ENCODE peak calls at places on chromosomes 12 and 14, in five cellular contexts. V is tibial artery, Z is heart right ventricle, J is A549, W is lower lobe of right lung. K is an unnamed sample. For H3K4me1, the result is how much of the 10 kb centered on the place peaks cover.

GRCh38 chr14:24673534-24674203 is 39.7 kb upstream of the GZMB start:
- DNase-seq in J (no peak), Z (no peak), W (no peak), V (no peak), K (no peak)

GRCh38 chr12:27480031-27480430 is 33.5 kb downstream of the SMCO2 start:
- DNase-seq in Z (no peak), V (no peak), J (no peak), W (no peak), K (no peak)

GRCh38 chr14:35539969-35540368 is 6.0 kb downstream of the INSM2 start:
- DNase-seq in V (no peak), J (no peak), W (no peak), Z (no peak), K (no peak)

GRCh38 chr14:58166005-58166983 is 14.3 kb upstream of the ARMH4 start:
- DNase-seq in V (peak), J (peak), Z (peak), W (peak), K (peak)

GRCh38 chr12:12892670-12893290 is 1.4 kb downstream of the GPRC5A start:
- DNase-seq in J (no peak), W (peak), Z (no peak), V (peak), K (no peak)

GRCh38 chr14:102095231-102095870 is 8.5 kb upstream of the HSP90AA1 start:
- DNase-seq in W (no peak), J (no peak), Z (no peak), V (no peak), K (no peak)

GRCh38 chr14:63487724-63488123 is 55.5 kb downstream of the PPP2R5E start:
- DNase-seq in W (no peak), Z (no peak), V (no peak), J (no peak), K (no peak)

GRCh38 chr12:124569375-124570148 is 2.1 kb upstream of the NCOR2 start:
- DNase-seq in W (no peak), J (no peak), Z (no peak), V (no peak), K (no peak)

GRCh38 chr12:49748306-49748705 is 6.9 kb downstream of the TMBIM6 start:
- DNase-seq in J (no peak), W (no peak), V (no peak), Z (no peak), K (no peak)

GRCh38 chr12:15522574-15523187 is 200.4 kb downstream of the PTPRO start:
- DNase-seq in W (no peak), J (peak), Z (no peak), V (no peak), K (peak)

DNA sequence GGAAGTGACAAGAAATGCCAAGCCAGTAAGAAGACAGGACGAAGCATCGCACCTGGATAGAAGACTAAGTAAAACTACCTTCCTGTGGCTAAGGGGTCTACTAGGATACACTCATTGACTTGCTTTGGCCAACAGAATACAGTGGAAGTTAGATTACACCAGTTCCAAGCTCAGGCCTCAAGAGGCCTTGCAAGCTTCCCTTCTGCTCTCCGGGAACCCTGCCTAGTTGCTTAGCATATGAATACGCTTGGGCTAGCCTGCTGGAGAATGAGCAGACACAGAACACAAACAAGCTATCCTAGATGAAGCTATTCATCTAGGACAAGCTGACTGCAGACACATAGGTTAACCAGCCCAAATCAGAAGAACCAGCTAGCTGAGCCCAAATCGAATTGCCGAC is 97.0 kb downstream of the DPF3 start:
- DNase-seq in J (no peak), V (peak), W (no peak), Z (no peak), K (no peak)
- TF ChIP-seq CTCF in J (no peak), V (no peak), W (no peak), Z (no peak), K (no peak)

GRCh38 chr14:69624131-69624530 is 12.7 kb downstream of the SUSD6 start:
- DNase-seq in J (no peak), V (no peak), Z (no peak), W (no peak), K (no peak)

GRCh38 chr14:69626132-69626500 is 14.7 kb downstream of the SUSD6 start:
- DNase-seq in Z (no peak), V (no peak), J (no peak), W (no peak), K (no peak)

GRCh38 chr14:69629225-69630127 is 18.1 kb downstream of the SUSD6 start:
- DNase-seq in W (no peak), V (no peak), Z (no peak), J (no peak), K (no peak)

GRCh38 chr14:69620981-69621380 is 9.6 kb downstream of the SUSD6 start:
- DNase-seq in V (no peak), Z (no peak), W (no peak), J (no peak), K (no peak)

DNA sequence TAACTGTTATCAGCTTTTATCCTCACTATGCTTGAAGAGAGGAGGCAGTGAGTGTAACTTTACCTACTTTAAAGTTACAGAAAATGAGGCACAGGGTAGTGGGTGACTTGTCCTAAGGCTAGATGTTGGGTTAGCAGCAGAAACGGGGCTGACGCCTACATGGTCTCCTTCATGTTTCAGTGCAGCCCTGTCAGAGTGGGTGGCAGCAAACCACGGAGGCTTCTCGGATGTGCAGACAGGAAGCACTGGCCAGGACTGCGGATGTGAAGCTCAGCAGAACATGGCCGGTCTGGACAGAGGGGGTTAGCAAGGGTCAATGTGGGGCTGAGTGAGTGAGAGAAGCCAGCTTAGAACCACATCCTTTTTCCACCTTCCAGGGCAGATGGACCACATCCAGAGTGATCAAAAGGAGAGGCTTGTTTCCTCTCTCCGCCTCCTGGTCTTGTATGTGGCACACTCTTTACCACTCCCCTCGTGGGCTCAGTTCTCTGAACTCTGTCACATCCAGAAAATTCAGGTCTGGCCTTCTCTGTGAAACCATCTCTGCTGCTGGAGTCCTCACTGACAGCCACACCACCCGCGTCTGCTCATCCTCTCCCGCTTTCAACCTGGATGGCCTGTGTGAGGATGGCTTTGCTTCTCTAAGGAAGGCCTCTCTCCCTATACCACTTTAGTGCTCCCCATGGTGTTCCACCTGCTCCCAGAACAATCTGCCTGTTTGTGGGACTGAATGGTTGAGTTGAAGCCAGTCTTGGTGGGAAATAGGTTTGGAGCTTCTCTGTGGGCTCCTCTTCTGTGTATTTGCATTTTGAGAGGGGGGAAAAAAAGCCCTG is 14.1 kb downstream of the SUSD6 start:
- DNase-seq in V (no peak), W (peak), J (no peak), Z (peak), K (no peak)
- H3K4me1 ChIP-seq in V (half or more), W (half or more), J (under half), Z (half or more), K (under half)

GRCh38 chr12:130522244-130522834 is 184.7 kb downstream of the PIWIL1 start:
- DNase-seq in V (no peak), Z (no peak), W (no peak), J (no peak), K (no peak)
- TF ChIP-seq CTCF in V (no peak), Z (no peak), W (no peak), J (no peak), K (no peak)

GRCh38 chr12:11855993-11856374 is 206.5 kb downstream of the ETV6 start:
- DNase-seq in Z (no peak), W (no peak), J (no peak), V (no peak), K (no peak)
- H3K4me1 ChIP-seq in Z (half or more), W (under half), J (under half), V (under half), K (under half)